ENCODE peak calls at places on chromosomes 4 and X, in four cellular contexts. One of them, this sample, is unnamed.

GRCh38 chrX:134718329-134719317 is 60.4 kb upstream of the PLAC1 start:
- DNase-seq in C1 segment of cervical spinal cord: no peak
- DNase-seq in mammary epithelial cell: peak
- DNase-seq in stimulated activated CD4-positive, alpha-beta T cell treated with anti-CD3 and anti-CD28 coated beads, Interleukin-4, amount 100 ng/mL, for 48 hours: no peak
- DNase-seq in this sample: peak

GRCh38 chrX:46179748-46180147 is 365.5 kb downstream of the ZNF674 start:
- DNase-seq in C1 segment of cervical spinal cord: no peak
- DNase-seq in mammary epithelial cell: no peak
- DNase-seq in stimulated activated CD4-positive, alpha-beta T cell treated with anti-CD3 and anti-CD28 coated beads, Interleukin-4, amount 100 ng/mL, for 48 hours: no peak
- DNase-seq in this sample: no peak

GRCh38 chr4:110270492-110271197 is 72.2 kb upstream of the ELOVL6 start:
- DNase-seq in C1 segment of cervical spinal cord: no peak
- DNase-seq in mammary epithelial cell: peak
- DNase-seq in stimulated activated CD4-positive, alpha-beta T cell treated with anti-CD3 and anti-CD28 coated beads, Interleukin-4, amount 100 ng/mL, for 48 hours: no peak
- DNase-seq in this sample: no peak

GRCh38 chr4:67934628-67935027 is 28.7 kb downstream of the TMPRSS11A start:
- DNase-seq in C1 segment of cervical spinal cord: no peak
- DNase-seq in mammary epithelial cell: peak
- DNase-seq in stimulated activated CD4-positive, alpha-beta T cell treated with anti-CD3 and anti-CD28 coated beads, Interleukin-4, amount 100 ng/mL, for 48 hours: no peak
- DNase-seq in this sample: no peak

GRCh38 chr4:80798082-80798481 is 232.4 kb upstream of the BMP3 start:
- DNase-seq in C1 segment of cervical spinal cord: no peak
- DNase-seq in mammary epithelial cell: peak
- DNase-seq in stimulated activated CD4-positive, alpha-beta T cell treated with anti-CD3 and anti-CD28 coated beads, Interleukin-4, amount 100 ng/mL, for 48 hours: no peak
- DNase-seq in this sample: no peak

GRCh38 chrX:15349046-15349445 is 13.7 kb upstream of the PIGA start:
- DNase-seq in C1 segment of cervical spinal cord: peak
- DNase-seq in mammary epithelial cell: peak
- DNase-seq in stimulated activated CD4-positive, alpha-beta T cell treated with anti-CD3 and anti-CD28 coated beads, Interleukin-4, amount 100 ng/mL, for 48 hours: no peak
- DNase-seq in this sample: peak

GRCh38 chr4:1345905-1346780 is 865 bp upstream of the UVSSA start:
- DNase-seq in C1 segment of cervical spinal cord: no peak
- DNase-seq in mammary epithelial cell: peak
- DNase-seq in stimulated activated CD4-positive, alpha-beta T cell treated with anti-CD3 and anti-CD28 coated beads, Interleukin-4, amount 100 ng/mL, for 48 hours: peak
- DNase-seq in this sample: peak

GRCh38 chr4:2428496-2429213 is 9.9 kb downstream of the CFAP99 start:
- DNase-seq in C1 segment of cervical spinal cord: no peak
- DNase-seq in mammary epithelial cell: no peak
- DNase-seq in stimulated activated CD4-positive, alpha-beta T cell treated with anti-CD3 and anti-CD28 coated beads, Interleukin-4, amount 100 ng/mL, for 48 hours: no peak
- DNase-seq in this sample: no peak

GRCh38 chr4:153651041-153651960 is 32.8 kb upstream of the TLR2 start:
- DNase-seq in C1 segment of cervical spinal cord: peak
- DNase-seq in mammary epithelial cell: peak
- DNase-seq in stimulated activated CD4-positive, alpha-beta T cell treated with anti-CD3 and anti-CD28 coated beads, Interleukin-4, amount 100 ng/mL, for 48 hours: peak
- DNase-seq in this sample: no peak

GRCh38 chr4:28093071-28093470 is 1232.4 kb downstream of the STIM2 start:
- DNase-seq in C1 segment of cervical spinal cord: no peak
- DNase-seq in mammary epithelial cell: no peak
- DNase-seq in stimulated activated CD4-positive, alpha-beta T cell treated with anti-CD3 and anti-CD28 coated beads, Interleukin-4, amount 100 ng/mL, for 48 hours: no peak
- DNase-seq in this sample: no peak

GRCh38 chr4:182280439-182281111 is 37.4 kb downstream of the TENM3 start:
- DNase-seq in C1 segment of cervical spinal cord: no peak
- DNase-seq in mammary epithelial cell: no peak
- DNase-seq in stimulated activated CD4-positive, alpha-beta T cell treated with anti-CD3 and anti-CD28 coated beads, Interleukin-4, amount 100 ng/mL, for 48 hours: no peak
- DNase-seq in this sample: no peak

GRCh38 chr4:102730968-102731533 is 29.7 kb downstream of the MANBA start:
- DNase-seq in C1 segment of cervical spinal cord: no peak
- DNase-seq in mammary epithelial cell: no peak
- DNase-seq in stimulated activated CD4-positive, alpha-beta T cell treated with anti-CD3 and anti-CD28 coated beads, Interleukin-4, amount 100 ng/mL, for 48 hours: no peak
- DNase-seq in this sample: no peak

GRCh38 chr4:3677671-3678070 is 88.5 kb upstream of the ADRA2C start:
- DNase-seq in C1 segment of cervical spinal cord: no peak
- DNase-seq in mammary epithelial cell: no peak
- DNase-seq in stimulated activated CD4-positive, alpha-beta T cell treated with anti-CD3 and anti-CD28 coated beads, Interleukin-4, amount 100 ng/mL, for 48 hours: no peak
- DNase-seq in this sample: no peak

GRCh38 chr4:24248674-24249644 is 335.4 kb downstream of the DHX15 start:
- DNase-seq in C1 segment of cervical spinal cord: no peak
- DNase-seq in mammary epithelial cell: no peak
- DNase-seq in stimulated activated CD4-positive, alpha-beta T cell treated with anti-CD3 and anti-CD28 coated beads, Interleukin-4, amount 100 ng/mL, for 48 hours: no peak
- DNase-seq in this sample: no peak

GRCh38 chr4:15677507-15677988 is 4.1 kb upstream of the FAM200B start:
- DNase-seq in C1 segment of cervical spinal cord: no peak
- DNase-seq in mammary epithelial cell: peak
- DNase-seq in stimulated activated CD4-positive, alpha-beta T cell treated with anti-CD3 and anti-CD28 coated beads, Interleukin-4, amount 100 ng/mL, for 48 hours: no peak
- DNase-seq in this sample: peak

GRCh38 chrX:137547291-137547690 is 18.6 kb upstream of the ZIC3 start:
- DNase-seq in C1 segment of cervical spinal cord: no peak
- DNase-seq in mammary epithelial cell: no peak
- DNase-seq in stimulated activated CD4-positive, alpha-beta T cell treated with anti-CD3 and anti-CD28 coated beads, Interleukin-4, amount 100 ng/mL, for 48 hours: no peak
- DNase-seq in this sample: no peak

GRCh38 chr4:80014531-80014930 is 58.5 kb downstream of the ANTXR2 start:
- DNase-seq in C1 segment of cervical spinal cord: no peak
- DNase-seq in mammary epithelial cell: no peak
- DNase-seq in stimulated activated CD4-positive, alpha-beta T cell treated with anti-CD3 and anti-CD28 coated beads, Interleukin-4, amount 100 ng/mL, for 48 hours: no peak
- DNase-seq in this sample: no peak

GRCh38 chr4:128600996-128601857 is 208.3 kb upstream of the JADE1 start:
- DNase-seq in C1 segment of cervical spinal cord: peak
- DNase-seq in mammary epithelial cell: peak
- DNase-seq in stimulated activated CD4-positive, alpha-beta T cell treated with anti-CD3 and anti-CD28 coated beads, Interleukin-4, amount 100 ng/mL, for 48 hours: no peak
- DNase-seq in this sample: peak

GRCh38 chrX:138034136-138034535 is 468.2 kb downstream of the ZIC3 start:
- DNase-seq in C1 segment of cervical spinal cord: no peak
- DNase-seq in mammary epithelial cell: no peak
- DNase-seq in stimulated activated CD4-positive, alpha-beta T cell treated with anti-CD3 and anti-CD28 coated beads, Interleukin-4, amount 100 ng/mL, for 48 hours: no peak
- DNase-seq in this sample: no peak

GRCh38 chr4:7649741-7650531 is 215.2 kb upstream of the PSAPL1 start:
- DNase-seq in C1 segment of cervical spinal cord: no peak
- DNase-seq in mammary epithelial cell: peak
- DNase-seq in stimulated activated CD4-positive, alpha-beta T cell treated with anti-CD3 and anti-CD28 coated beads, Interleukin-4, amount 100 ng/mL, for 48 hours: peak
- DNase-seq in this sample: no peak

GRCh38 chr4:156528216-156528615 is 443.4 kb downstream of the PDGFC start:
- DNase-seq in C1 segment of cervical spinal cord: no peak
- DNase-seq in mammary epithelial cell: no peak
- DNase-seq in stimulated activated CD4-positive, alpha-beta T cell treated with anti-CD3 and anti-CD28 coated beads, Interleukin-4, amount 100 ng/mL, for 48 hours: no peak
- DNase-seq in this sample: no peak

GRCh38 chrX:136731207-136731782 is 49.4 kb downstream of the ARHGEF6 start:
- DNase-seq in C1 segment of cervical spinal cord: no peak
- DNase-seq in mammary epithelial cell: no peak
- DNase-seq in stimulated activated CD4-positive, alpha-beta T cell treated with anti-CD3 and anti-CD28 coated beads, Interleukin-4, amount 100 ng/mL, for 48 hours: no peak
- DNase-seq in this sample: no peak

GRCh38 chr4:4474496-4474895 is 67.4 kb downstream of the STX18 start:
- DNase-seq in C1 segment of cervical spinal cord: no peak
- DNase-seq in mammary epithelial cell: no peak
- DNase-seq in stimulated activated CD4-positive, alpha-beta T cell treated with anti-CD3 and anti-CD28 coated beads, Interleukin-4, amount 100 ng/mL, for 48 hours: no peak
- DNase-seq in this sample: no peak

GRCh38 chrX:96576358-96576757 is 108.3 kb upstream of the DIAPH2 start:
- DNase-seq in C1 segment of cervical spinal cord: no peak
- DNase-seq in mammary epithelial cell: no peak
- DNase-seq in stimulated activated CD4-positive, alpha-beta T cell treated with anti-CD3 and anti-CD28 coated beads, Interleukin-4, amount 100 ng/mL, for 48 hours: no peak
- DNase-seq in this sample: no peak

GRCh38 chr4:153345011-153345981 is 808 bp downstream of the MND1 start:
- DNase-seq in C1 segment of cervical spinal cord: no peak
- DNase-seq in mammary epithelial cell: peak
- DNase-seq in stimulated activated CD4-positive, alpha-beta T cell treated with anti-CD3 and anti-CD28 coated beads, Interleukin-4, amount 100 ng/mL, for 48 hours: peak
- DNase-seq in this sample: no peak

GRCh38 chrX:151977009-151977408 is 2.5 kb upstream of the GABRE start:
- DNase-seq in C1 segment of cervical spinal cord: no peak
- DNase-seq in mammary epithelial cell: no peak
- DNase-seq in stimulated activated CD4-positive, alpha-beta T cell treated with anti-CD3 and anti-CD28 coated beads, Interleukin-4, amount 100 ng/mL, for 48 hours: no peak
- DNase-seq in this sample: no peak

GRCh38 chr4:95092762-95093161 is 335.0 kb downstream of the BMPR1B start:
- DNase-seq in C1 segment of cervical spinal cord: no peak
- DNase-seq in mammary epithelial cell: no peak
- DNase-seq in stimulated activated CD4-positive, alpha-beta T cell treated with anti-CD3 and anti-CD28 coated beads, Interleukin-4, amount 100 ng/mL, for 48 hours: no peak
- DNase-seq in this sample: no peak

GRCh38 chr4:2790583-2791517 is 2.0 kb upstream of the SH3BP2 start:
- DNase-seq in C1 segment of cervical spinal cord: no peak
- DNase-seq in mammary epithelial cell: no peak
- DNase-seq in stimulated activated CD4-positive, alpha-beta T cell treated with anti-CD3 and anti-CD28 coated beads, Interleukin-4, amount 100 ng/mL, for 48 hours: no peak
- DNase-seq in this sample: no peak

GRCh38 chrX:135345328-135345645 is 36.0 kb downstream of the ETDC start:
- DNase-seq in C1 segment of cervical spinal cord: no peak
- DNase-seq in mammary epithelial cell: peak
- DNase-seq in stimulated activated CD4-positive, alpha-beta T cell treated with anti-CD3 and anti-CD28 coated beads, Interleukin-4, amount 100 ng/mL, for 48 hours: no peak
- DNase-seq in this sample: peak

GRCh38 chrX:119266364-119266995 is 30.4 kb downstream of the PGRMC1 start:
- DNase-seq in C1 segment of cervical spinal cord: no peak
- DNase-seq in mammary epithelial cell: peak
- DNase-seq in stimulated activated CD4-positive, alpha-beta T cell treated with anti-CD3 and anti-CD28 coated beads, Interleukin-4, amount 100 ng/mL, for 48 hours: no peak
- DNase-seq in this sample: no peak

GRCh38 chrX:112043997-112044396 is 38.6 kb downstream of the TRPC5 start:
- DNase-seq in C1 segment of cervical spinal cord: no peak
- DNase-seq in mammary epithelial cell: no peak
- DNase-seq in stimulated activated CD4-positive, alpha-beta T cell treated with anti-CD3 and anti-CD28 coated beads, Interleukin-4, amount 100 ng/mL, for 48 hours: no peak
- DNase-seq in this sample: no peak

GRCh38 chr4:158190736-158191135 is 17.9 kb upstream of the GASK1B start:
- DNase-seq in C1 segment of cervical spinal cord: no peak
- DNase-seq in mammary epithelial cell: no peak
- DNase-seq in stimulated activated CD4-positive, alpha-beta T cell treated with anti-CD3 and anti-CD28 coated beads, Interleukin-4, amount 100 ng/mL, for 48 hours: no peak
- DNase-seq in this sample: no peak

GRCh38 chr4:151195801-151196200 is 81.2 kb upstream of the PRSS48 start:
- DNase-seq in C1 segment of cervical spinal cord: no peak
- DNase-seq in mammary epithelial cell: peak
- DNase-seq in stimulated activated CD4-positive, alpha-beta T cell treated with anti-CD3 and anti-CD28 coated beads, Interleukin-4, amount 100 ng/mL, for 48 hours: no peak
- DNase-seq in this sample: no peak

GRCh38 chr4:182245541-182246245 is 2.5 kb downstream of the TENM3 start:
- DNase-seq in C1 segment of cervical spinal cord: no peak
- DNase-seq in mammary epithelial cell: peak
- DNase-seq in stimulated activated CD4-positive, alpha-beta T cell treated with anti-CD3 and anti-CD28 coated beads, Interleukin-4, amount 100 ng/mL, for 48 hours: no peak
- DNase-seq in this sample: no peak

GRCh38 chrX:1433646-1434357 is 18.9 kb downstream of the ASMTL start:
- DNase-seq in C1 segment of cervical spinal cord: no peak
- DNase-seq in mammary epithelial cell: no peak
- DNase-seq in stimulated activated CD4-positive, alpha-beta T cell treated with anti-CD3 and anti-CD28 coated beads, Interleukin-4, amount 100 ng/mL, for 48 hours: no peak
- DNase-seq in this sample: no peak

GRCh38 chr4:20313237-20314030 is 61.7 kb downstream of the SLIT2 start:
- DNase-seq in C1 segment of cervical spinal cord: no peak
- DNase-seq in mammary epithelial cell: no peak
- DNase-seq in stimulated activated CD4-positive, alpha-beta T cell treated with anti-CD3 and anti-CD28 coated beads, Interleukin-4, amount 100 ng/mL, for 48 hours: no peak
- DNase-seq in this sample: no peak

This sample was measured in stomach.